ENCODE peak calls at places on chromosome 1, in four cellular contexts. T is tibial nerve; W is effector memory CD4-positive, alpha-beta T cell; B is IMR-90. Z is an unnamed sample. For H3K36me3 and H3K9me3, the result is how much of the 10 kb centered on the place peaks cover.

GRCh38 chr1:153506831-153507413 is 28.9 kb downstream of the S100A6 start:
- DNase-seq in T (peak), W (no peak), B (peak), Z (peak)

GRCh38 chr1:219201656-219202055 is 28.0 kb downstream of the LYPLAL1 start:
- DNase-seq in T (no peak), W (no peak), B (peak), Z (no peak)

GRCh38 chr1:230868736-230869385 is 540 bp upstream of the C1orf198 start:
- DNase-seq in T (no peak), W (no peak), B (no peak), Z (peak)

GRCh38 chr1:158932171-158932570 is 819 bp downstream of the PYHIN1 start:
- DNase-seq in T (no peak), W (no peak), B (no peak), Z (no peak)

GRCh38 chr1:36652586-36652985 is 169.9 kb upstream of the CSF3R start:
- DNase-seq in T (no peak), W (no peak), B (no peak), Z (no peak)

GRCh38 chr1:9346566-9346965 is 53.9 kb downstream of the SPSB1 start:
- DNase-seq in T (no peak), W (no peak), B (no peak), Z (no peak)

GRCh38 chr1:151990856-151991198 is 2.8 kb downstream of the S100A10 start:
- DNase-seq in T (peak), W (no peak), B (peak), Z (no peak)

GRCh38 chr1:230550428-230550827 is 91.9 kb upstream of the COG2 start:
- DNase-seq in T (no peak), W (no peak), B (no peak), Z (no peak)

GRCh38 chr1:89104147-89104546 is 21.8 kb downstream of the GBP2 start:
- DNase-seq in T (no peak), W (no peak), B (no peak), Z (no peak)

GRCh38 chr1:176102243-176102642 is 104.8 kb downstream of the COP1 start:
- DNase-seq in T (no peak), W (no peak), B (peak), Z (no peak)

GRCh38 chr1:12128120-12128519 is 38.7 kb upstream of the TNFRSF1B start:
- DNase-seq in T (no peak), W (no peak), B (no peak), Z (no peak)

GRCh38 chr1:163664706-163665321 is 343.1 kb downstream of the NUF2 start:
- DNase-seq in T (no peak), W (no peak), B (no peak), Z (no peak)

GRCh38 chr1:87805661-87806376 is 477.1 kb downstream of the LMO4 start:
- DNase-seq in T (no peak), W (no peak), B (peak), Z (no peak)

DNA sequence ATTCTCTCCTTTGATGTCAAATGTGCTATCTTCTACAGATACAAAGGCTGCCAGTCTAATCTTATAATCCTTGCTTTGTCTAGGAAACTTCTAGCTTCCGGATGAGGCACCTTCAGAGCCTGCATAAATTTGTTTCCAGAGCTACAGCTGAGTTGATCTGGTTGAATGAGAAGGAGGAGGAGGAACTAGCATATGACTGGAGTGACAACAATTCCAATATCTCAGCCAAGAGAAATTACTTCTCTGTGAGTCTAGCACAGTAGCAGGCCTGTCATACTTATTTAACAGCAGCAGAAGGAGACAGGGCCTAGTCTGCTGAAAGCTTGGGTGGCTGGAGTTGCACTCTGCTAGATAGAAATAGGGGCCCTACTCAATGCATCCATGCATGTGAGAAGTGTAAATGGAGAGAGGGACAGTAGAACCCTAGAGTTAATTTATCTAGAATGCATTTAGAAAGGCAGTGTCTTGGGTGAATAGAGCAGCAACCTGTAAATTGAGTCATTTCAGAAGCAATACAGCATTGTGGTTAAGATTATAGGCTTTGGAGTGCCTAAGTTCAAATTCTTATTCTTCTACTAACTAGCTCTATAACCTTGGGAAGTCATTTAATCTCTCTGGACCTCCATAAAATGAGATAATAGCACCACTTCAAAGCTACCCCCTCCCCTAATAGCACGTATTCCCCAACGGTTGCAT is 89.0 kb downstream of the MACF1 start:
- DNase-seq in T (no peak), W (no peak), B (peak), Z (no peak)
- H3K36me3 ChIP-seq in T (under half), W (half or more), B (under half), Z (half or more)

GRCh38 chr1:69129538-69129937 is 438.2 kb upstream of the LRRC7 start:
- DNase-seq in T (no peak), W (no peak), B (no peak), Z (no peak)
- H3K9me3 ChIP-seq in T (under half), W (under half), B (under half), Z (under half)

GRCh38 chr1:63559357-63559756 is 33.9 kb upstream of the PGM1 start:
- DNase-seq in T (no peak), W (no peak), B (no peak), Z (no peak)

GRCh38 chr1:63555480-63555879 is 32.2 kb downstream of the EFCAB7 start:
- DNase-seq in T (no peak), W (no peak), B (peak), Z (no peak)

GRCh38 chr1:63557365-63557987 is 34.2 kb downstream of the EFCAB7 start:
- DNase-seq in T (no peak), W (no peak), B (peak), Z (no peak)
- H3K36me3 ChIP-seq in T (under half), W (under half), B (under half), Z (under half)

GRCh38 chr1:82366694-82367093 is 566.0 kb downstream of the ADGRL2 start:
- DNase-seq in T (no peak), W (no peak), B (no peak), Z (no peak)

GRCh38 chr1:82371844-82372498 is 571.2 kb downstream of the ADGRL2 start:
- DNase-seq in T (no peak), W (no peak), B (no peak), Z (no peak)

GRCh38 chr1:82367456-82367855 is 566.7 kb downstream of the ADGRL2 start:
- DNase-seq in T (no peak), W (no peak), B (no peak), Z (no peak)
- H3K9me3 ChIP-seq in T (under half), W (under half), B (under half), Z (under half)

GRCh38 chr1:116407033-116407432 is 34.0 kb downstream of the ATP1A1 start:
- DNase-seq in T (no peak), W (no peak), B (no peak), Z (no peak)

GRCh38 chr1:116408193-116408592 is 35.1 kb downstream of the ATP1A1 start:
- DNase-seq in T (no peak), W (no peak), B (no peak), Z (no peak)

GRCh38 chr1:116403506-116404136 is 30.6 kb downstream of the ATP1A1 start:
- DNase-seq in T (no peak), W (no peak), B (no peak), Z (no peak)

GRCh38 chr1:116404699-116405098 is 31.7 kb downstream of the ATP1A1 start:
- DNase-seq in T (no peak), W (no peak), B (no peak), Z (no peak)

GRCh38 chr1:116405241-116406135 is 32.4 kb downstream of the ATP1A1 start:
- DNase-seq in T (no peak), W (no peak), B (no peak), Z (no peak)
- H3K36me3 ChIP-seq in T (under half), W (half or more), B (half or more), Z (half or more)

Z was measured in gastrocnemius medialis.